ENCODE peak calls at places on chromosomes 11 and 22, in ten cellular contexts. A is fibroblast of lung, F is fibroblast of mammary gland, I is aorta, K is cardiac muscle cell, B is BJ, V is AG04450, S is HFF-Myc, M is body of pancreas, L is IMR-90. E is an unnamed sample.
A peak's percentile ranks its signal among the peaks of the same experiment; 100 is the strongest.

GRCh38 chr11:63919267-63920125 is 2.5 kb upstream of the RCOR2 start:
- DNase-seq in K (peak; percentile 53), S (no peak), F (peak; percentile 46), M (peak; percentile 37), A (no peak), L (no peak), V (no peak), B (no peak), I (no peak), E (no peak)

GRCh38 chr11:9616042-9616640 is 42.7 kb downstream of the WEE1 start:
- DNase-seq in A (peak; percentile 40), V (no peak), F (peak; percentile 29), S (no peak), L (peak; percentile 59), I (no peak), M (no peak), K (peak; percentile 57), B (no peak), E (no peak)

GRCh38 chr22:30855677-30856518 is 112.7 kb downstream of the MORC2 start:
- DNase-seq in B (no peak), K (no peak), L (no peak), V (no peak), S (no peak), A (peak; percentile 20), M (no peak), I (no peak), F (peak; percentile 11), E (no peak)

GRCh38 chr11:66089067-66089466 is 19.0 kb downstream of the PACS1 start:
- DNase-seq in K (no peak), M (no peak), F (no peak), A (no peak), I (no peak), B (no peak), V (no peak), L (no peak), S (no peak), E (no peak)

GRCh38 chr22:33070600-33070999 is 12.4 kb upstream of the SYN3 start:
- DNase-seq in F (no peak), L (no peak), B (no peak), K (no peak), A (no peak), I (no peak), M (no peak), V (no peak), S (no peak), E (no peak)

GRCh38 chr11:68122936-68123539 is 1.9 kb upstream of the CHKA start:
- DNase-seq in I (no peak), F (no peak), M (peak; percentile 79), V (no peak), L (no peak), A (no peak), K (no peak), S (no peak), B (no peak), E (no peak)

GRCh38 chr11:45028921-45029680 is 78.4 kb upstream of the TP53I11 start:
- DNase-seq in V (no peak), A (no peak), I (no peak), M (no peak), B (no peak), F (no peak), L (no peak), S (no peak), K (no peak), E (no peak)

GRCh38 chr11:116895053-116895757 is 57.8 kb upstream of the APOA1 start:
- DNase-seq in V (no peak), S (no peak), F (no peak), M (no peak), K (peak; percentile 46), L (no peak), A (no peak), I (peak; percentile 79), B (no peak), E (no peak)

GRCh38 chr11:33266418-33267215 is 9.4 kb downstream of the HIPK3 start:
- DNase-seq in F (peak; percentile 77), A (peak; percentile 71), B (no peak), M (peak; percentile 44), S (no peak), K (peak; percentile 95), L (peak; percentile 58), V (no peak), I (no peak), E (peak; percentile 47)

GRCh38 chr11:10409207-10409661 is 45.8 kb upstream of the AMPD3 start:
- DNase-seq in A (no peak), F (no peak), V (no peak), S (no peak), B (no peak), K (no peak), I (no peak), L (no peak), M (no peak), E (no peak)

GRCh38 chr11:130088909-130089668 is 19.4 kb downstream of the APLP2 start:
- DNase-seq in S (no peak), L (no peak), M (no peak), B (no peak), A (no peak), K (no peak), V (no peak), I (no peak), F (no peak), E (no peak)

GRCh38 chr11:60801194-60801593 is 16.1 kb downstream of the MS4A10 start:
- DNase-seq in I (peak; percentile 59), L (no peak), B (no peak), A (no peak), K (no peak), F (no peak), V (no peak), M (no peak), S (no peak), E (no peak)

GRCh38 chr11:34468209-34468841 is 29.6 kb downstream of the CAT start:
- DNase-seq in I (no peak), F (peak; percentile 46), L (peak; percentile 14), K (peak; percentile 45), V (no peak), B (no peak), A (no peak), M (peak; percentile 22), S (peak; percentile 9), E (no peak)

GRCh38 chr11:74418509-74418895 is 20.3 kb upstream of the PGM2L1 start:
- DNase-seq in I (no peak), A (peak; percentile 92), B (peak; percentile 53), M (no peak), F (peak; percentile 81), K (peak; percentile 56), V (no peak), L (peak; percentile 82), S (peak; percentile 73), E (peak; percentile 85)

GRCh38 chr11:36391062-36391461 is 95.0 kb downstream of the PRR5L start:
- DNase-seq in A (no peak), V (no peak), F (no peak), K (no peak), I (no peak), M (no peak), S (no peak), L (no peak), B (no peak), E (no peak)

GRCh38 chr22:29370556-29370955 is 17.8 kb downstream of the AP1B1 start:
- DNase-seq in S (no peak), B (no peak), K (no peak), I (no peak), V (no peak), M (no peak), L (no peak), F (no peak), A (no peak), E (no peak)

GRCh38 chr11:68345776-68346728 is 33.7 kb downstream of the LRP5 start:
- DNase-seq in A (no peak), V (no peak), K (peak; percentile 23), B (no peak), M (no peak), F (no peak), I (no peak), L (no peak), S (no peak), E (no peak)

GRCh38 chr11:64660706-64661105 is 62.3 kb downstream of the NRXN2 start:
- DNase-seq in F (no peak), L (no peak), V (no peak), M (no peak), K (no peak), A (no peak), I (no peak), S (no peak), B (no peak), E (no peak)

GRCh38 chr11:81870066-81870412 is 863.6 kb downstream of the FAM181B start:
- DNase-seq in F (no peak), L (no peak), M (no peak), S (no peak), K (no peak), A (no peak), B (no peak), I (no peak), V (no peak), E (no peak)

GRCh38 chr11:81874627-81875026 is 859.0 kb downstream of the FAM181B start:
- DNase-seq in I (no peak), B (no peak), L (no peak), V (no peak), A (no peak), M (no peak), K (no peak), F (no peak), S (no peak), E (no peak)

GRCh38 chr11:81870815-81871214 is 862.8 kb downstream of the FAM181B start:
- DNase-seq in L (no peak), F (no peak), I (no peak), S (no peak), V (no peak), A (no peak), M (no peak), K (no peak), B (no peak), E (no peak)

GRCh38 chr11:81869337-81870065 is 864.2 kb downstream of the FAM181B start:
- DNase-seq in V (no peak), B (no peak), I (no peak), S (no peak), M (no peak), K (peak; percentile 33), L (no peak), F (peak; percentile 38), A (peak; percentile 20), E (no peak)
- H3K4me3 ChIP-seq in V (no peak overlapping the region), B (no peak overlapping the region), I (no peak overlapping the region), S (no peak overlapping the region), M (no peak overlapping the region), K (no peak overlapping the region), L (no peak overlapping the region), F (no peak overlapping the region), A (no peak overlapping the region), E (no peak overlapping the region)

GRCh38 chr11:46295996-46296519 is 18.6 kb downstream of the CREB3L1 start:
- DNase-seq in K (peak; percentile 8), S (no peak), M (no peak), F (no peak), B (no peak), V (no peak), I (no peak), L (no peak), A (no peak), E (no peak)
- H3K4me3 ChIP-seq in K (peak overlapping the region; percentile 28), S (peak overlapping the region; percentile 53), M (no peak overlapping the region), F (peak overlapping the region; percentile 42), B (peak overlapping the region; percentile 51), V (peak overlapping the region; percentile 61), I (peak overlapping the region; percentile 8), L (peak overlapping the region; percentile 41), A (peak overlapping the region; percentile 34), E (peak overlapping the region; percentile 46)

GRCh38 chr11:70826950-70827349 is 425.4 kb downstream of the SHANK2 start:
- DNase-seq in L (no peak), I (no peak), S (no peak), M (no peak), K (peak; percentile 6), B (no peak), F (no peak), V (no peak), A (no peak), E (no peak)
- H3K4me3 ChIP-seq in L (no peak overlapping the region), I (no peak overlapping the region), S (no peak overlapping the region), M (no peak overlapping the region), K (no peak overlapping the region), B (no peak overlapping the region), F (no peak overlapping the region), V (no peak overlapping the region), A (no peak overlapping the region), E (no peak overlapping the region)

GRCh38 chr11:118921929-118922744 is 3.6 kb downstream of the BCL9L start:
- DNase-seq in S (no peak), M (peak; percentile 95), I (peak; percentile 94), B (no peak), K (peak; percentile 94), V (no peak), A (peak; percentile 66), L (peak; percentile 56), F (peak; percentile 74), E (no peak)
- H3K4me3 ChIP-seq in S (peak overlapping the region; percentile 98), M (peak overlapping the region; percentile 18), I (peak overlapping the region; percentile 76), B (peak overlapping the region; percentile 99), K (peak overlapping the region; percentile 95), V (peak overlapping the region; percentile 99), A (peak overlapping the region; percentile 89), L (peak overlapping the region; percentile 99), F (peak overlapping the region; percentile 97), E (peak overlapping the region; percentile 100)

E was measured in skeletal muscle cell.